ENCODE peak calls at places on chromosomes 1 and 21, in nine cellular contexts. T is heart left ventricle, A is colonic mucosa, G is progenitor cell of endocrine pancreas, O is GM12865, B is fibroblast of lung, D is fibroblast of pulmonary artery, X is RWPE1, F is cardiac fibroblast. C is an unnamed sample.

GRCh38 chr1:33316601-33317000 is 4.3 kb downstream of the A3GALT2 start:
- DNase-seq in F (no peak), O (no peak), D (no peak), G (no peak), T (no peak), X (no peak), A (no peak), B (no peak), C (no peak)

GRCh38 chr1:43565600-43566360 is 35.1 kb downstream of the PTPRF start:
- DNase-seq in X (no peak), F (peak), B (peak), G (peak), A (peak), T (peak), D (peak), O (peak), C (no peak)

GRCh38 chr1:203521812-203522211 is 27.9 kb downstream of the OPTC start:
- DNase-seq in T (no peak), A (no peak), D (no peak), G (no peak), F (no peak), X (no peak), B (no peak), O (no peak), C (no peak)

GRCh38 chr1:23763040-23763577 is 15.1 kb upstream of the PITHD1 start:
- DNase-seq in O (no peak), G (no peak), X (no peak), T (no peak), A (no peak), D (no peak), F (no peak), B (no peak), C (no peak)

GRCh38 chr1:98129486-98129885 is 208.7 kb upstream of the DPYD start:
- DNase-seq in O (no peak), G (no peak), F (no peak), A (no peak), D (no peak), B (no peak), X (no peak), T (no peak), C (no peak)

GRCh38 chr1:5667513-5668325 is 324.5 kb downstream of the NPHP4 start:
- DNase-seq in T (no peak), D (no peak), A (no peak), O (no peak), G (no peak), F (no peak), X (no peak), B (no peak), C (peak)

GRCh38 chr1:193456883-193457282 is 270.5 kb upstream of the B3GALT2 start:
- DNase-seq in X (no peak), T (no peak), D (no peak), F (peak), G (no peak), A (no peak), B (peak), O (peak), C (no peak)

GRCh38 chr1:97145321-97145956 is 423.9 kb downstream of the PTBP2 start:
- DNase-seq in B (peak), A (no peak), F (peak), T (no peak), X (no peak), D (peak), O (no peak), G (no peak), C (peak)

GRCh38 chr1:159179906-159180305 is 8.5 kb downstream of the CADM3 start:
- DNase-seq in A (no peak), T (no peak), F (no peak), B (no peak), G (no peak), X (no peak), O (no peak), D (no peak), C (no peak)

GRCh38 chr1:39657402-39657801 is 14.5 kb downstream of the NT5C1A start:
- DNase-seq in A (no peak), F (peak), T (no peak), D (no peak), O (no peak), B (no peak), G (no peak), X (no peak), C (no peak)

GRCh38 chr21:33608559-33608958 is 20.1 kb upstream of the DONSON start:
- DNase-seq in X (no peak), B (peak), D (peak), F (peak), O (no peak), A (no peak), G (no peak), T (no peak), C (no peak)

GRCh38 chr1:205827623-205828022 is 14.6 kb upstream of the SLC41A1 start:
- DNase-seq in G (no peak), F (no peak), A (no peak), X (no peak), O (no peak), T (no peak), D (no peak), B (no peak), C (peak)

GRCh38 chr1:27074175-27074780 is 61.6 kb upstream of the TENT5B start:
- DNase-seq in O (no peak), B (no peak), T (no peak), D (no peak), F (peak), X (no peak), G (no peak), A (no peak), C (no peak)

GRCh38 chr21:32392299-32392879 is 423 bp downstream of the URB1 start:
- DNase-seq in O (peak), D (no peak), F (peak), G (no peak), T (no peak), B (peak), A (no peak), X (no peak), C (no peak)

GRCh38 chr1:93817819-93818569 is 61.0 kb downstream of the DNTTIP2 start:
- DNase-seq in T (no peak), D (no peak), O (no peak), F (no peak), B (no peak), X (no peak), A (no peak), G (no peak), C (peak)
- TF ChIP-seq CTCF in T (no peak), D (no peak), O (no peak), F (no peak), B (no peak), X (no peak), A (no peak), G (no peak), C (no peak)

GRCh38 chr1:210289248-210289647 is 39.5 kb upstream of the HHAT start:
- DNase-seq in T (no peak), B (no peak), X (no peak), F (no peak), A (no peak), G (no peak), D (no peak), O (no peak), C (no peak)
- TF ChIP-seq CTCF in T (no peak), B (no peak), X (no peak), F (no peak), A (no peak), G (no peak), D (no peak), O (no peak), C (no peak)

GRCh38 chr1:116997666-116998065 is 3.9 kb upstream of the CD101 start:
- DNase-seq in O (no peak), T (no peak), G (no peak), B (peak), F (peak), X (no peak), D (no peak), A (no peak), C (no peak)
- TF ChIP-seq CTCF in O (no peak), T (no peak), G (no peak), B (no peak), F (no peak), X (no peak), D (no peak), A (no peak), C (no peak)

GRCh38 chr1:180248731-180249681 is 18.9 kb downstream of the LHX4 start:
- DNase-seq in F (no peak), T (no peak), D (no peak), G (no peak), B (no peak), O (no peak), A (no peak), X (no peak), C (no peak)
- TF ChIP-seq CTCF in F (peak), T (no peak), D (peak), G (no peak), B (no peak), O (peak), A (no peak), X (no peak), C (no peak)

GRCh38 chr1:51044834-51045233 is 57.2 kb upstream of the C1orf185 start:
- DNase-seq in X (peak), F (peak), O (peak), B (no peak), A (no peak), T (no peak), G (no peak), D (peak), C (peak)
- TF ChIP-seq CTCF in X (peak), F (no peak), O (peak), B (no peak), A (peak), T (no peak), G (no peak), D (peak), C (peak)

C was measured in MCF 10A.